ENCODE peak calls at places on chromosomes 5 and 9, in seven cellular contexts. Z is neural crest cell; W is A673; G is body of pancreas; M is GM20000; D is CD4-positive, alpha-beta T cell; I is AG10803. P is an unnamed sample.

GRCh38 chr9:115289757-115290208 is 171.8 kb upstream of the TNC start:
- DNase-seq in G (no peak), I (peak; percentile 62), Z (no peak), M (no peak), W (peak; percentile 94), D (no peak), P (no peak)

GRCh38 chr9:129311638-129312037 is 133.6 kb upstream of the IER5L start:
- DNase-seq in W (no peak), M (no peak), Z (no peak), D (no peak), I (no peak), G (no peak), P (no peak)

GRCh38 chr5:31738199-31738598 is 99.3 kb downstream of the PDZD2 start:
- DNase-seq in M (no peak), W (no peak), G (no peak), I (no peak), Z (no peak), D (no peak), P (no peak)

GRCh38 chr5:171424726-171425125 is 5.3 kb downstream of the FGF18 start:
- DNase-seq in D (no peak), W (no peak), M (no peak), G (no peak), Z (no peak), I (no peak), P (no peak)

GRCh38 chr5:173302546-173303155 is 25.6 kb downstream of the STC2 start:
- DNase-seq in Z (no peak), W (no peak), D (no peak), G (no peak), I (peak; percentile 79), M (no peak), P (no peak)

GRCh38 chr5:125412561-125413535 is 666.4 kb upstream of the ZNF608 start:
- DNase-seq in G (peak; percentile 74), D (no peak), M (peak; percentile 38), I (peak; percentile 46), Z (peak; percentile 60), W (peak; percentile 91), P (no peak)

GRCh38 chr9:132074736-132075135 is 4.9 kb downstream of the MED27 start:
- DNase-seq in I (peak; percentile 47), Z (no peak), M (no peak), D (no peak), G (no peak), W (no peak), P (no peak)

GRCh38 chr9:90002299-90003045 is 397.7 kb downstream of the GADD45G start:
- DNase-seq in M (no peak), G (no peak), Z (no peak), W (no peak), D (no peak), I (no peak), P (no peak)

GRCh38 chr5:60701317-60701988 is 1.5 kb upstream of the DEPDC1B start:
- DNase-seq in W (no peak), Z (no peak), D (no peak), M (no peak), I (no peak), G (no peak), P (no peak)

GRCh38 chr5:173673295-173674170 is 57.1 kb upstream of the BOD1 start:
- DNase-seq in I (no peak), M (no peak), W (no peak), D (no peak), Z (no peak), G (no peak), P (peak; percentile 68)

GRCh38 chr5:55062039-55062779 is 38.2 kb downstream of the GZMK start:
- DNase-seq in Z (no peak), M (no peak), G (no peak), D (peak; percentile 20), I (no peak), W (no peak), P (no peak)

GRCh38 chr5:110754181-110754580 is 15.4 kb downstream of the SLC25A46 start:
- DNase-seq in I (no peak), G (no peak), M (no peak), W (no peak), D (no peak), Z (no peak), P (no peak)

GRCh38 chr5:110753620-110754019 is 14.8 kb downstream of the SLC25A46 start:
- DNase-seq in M (no peak), W (no peak), Z (no peak), I (no peak), D (no peak), G (no peak), P (no peak)

GRCh38 chr5:110760158-110760557 is 21.4 kb downstream of the SLC25A46 start:
- DNase-seq in D (no peak), M (no peak), Z (no peak), W (no peak), I (no peak), G (no peak), P (no peak)

GRCh38 chr5:110752953-110753352 is 14.1 kb downstream of the SLC25A46 start:
- DNase-seq in M (no peak), I (no peak), Z (no peak), D (no peak), G (no peak), W (no peak), P (no peak)

GRCh38 chr5:110757118-110757729 is 18.4 kb downstream of the SLC25A46 start:
- DNase-seq in Z (peak; percentile 20), M (no peak), W (peak; percentile 59), G (no peak), I (peak; percentile 56), D (no peak), P (no peak)
- TF ChIP-seq CTCF in Z (peak; percentile 82), M (peak; percentile 56), W (peak; percentile 72), G (peak; percentile 58), I (peak; percentile 75), D (peak; percentile 92), P (peak; percentile 78)

GRCh38 chr9:123191660-123192059 is 76.7 kb downstream of the STRBP start:
- DNase-seq in I (no peak), M (no peak), Z (no peak), G (no peak), W (no peak), D (no peak), P (no peak)

GRCh38 chr9:123196124-123196523 is 72.3 kb downstream of the STRBP start:
- DNase-seq in W (no peak), D (no peak), M (no peak), Z (no peak), G (no peak), I (no peak), P (no peak)

GRCh38 chr9:123191260-123191659 is 77.1 kb downstream of the STRBP start:
- DNase-seq in D (no peak), I (no peak), G (no peak), M (no peak), W (no peak), Z (no peak), P (no peak)

DNA sequence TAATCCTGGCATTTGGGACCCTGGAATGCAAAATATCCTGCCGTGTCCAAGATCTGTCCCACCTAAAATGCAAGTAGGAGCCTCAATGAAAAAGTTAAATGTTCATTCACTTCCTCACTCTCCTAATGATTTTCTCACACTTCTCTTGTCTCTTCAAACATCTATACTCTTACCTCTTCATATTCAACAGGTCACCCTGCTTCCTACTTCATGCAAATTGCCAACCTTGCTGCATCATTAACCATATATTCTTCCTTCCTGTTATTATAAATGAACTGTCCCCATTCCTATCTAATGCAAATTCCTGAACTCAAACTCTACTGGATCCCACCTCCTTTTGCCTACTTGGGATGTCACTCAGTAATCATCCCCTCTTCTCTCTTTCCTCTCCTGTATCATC is 74.4 kb downstream of the STRBP start:
- DNase-seq in I (no peak), W (no peak), G (no peak), Z (no peak), D (no peak), M (no peak), P (no peak)
- TF ChIP-seq CTCF in I (no peak), W (no peak), G (no peak), Z (no peak), D (no peak), M (no peak), P (no peak)

GRCh38 chr9:34809504-34810186 is 99.7 kb upstream of the CCL21 start:
- DNase-seq in I (no peak), D (no peak), M (peak; percentile 39), Z (peak; percentile 53), W (peak; percentile 1), G (peak; percentile 37), P (peak; percentile 59)
- TF ChIP-seq CTCF in I (peak; percentile 20), D (no peak), M (peak; percentile 13), Z (peak; percentile 60), W (peak; percentile 33), G (no peak), P (peak; percentile 45)

GRCh38 chr5:97000391-97000790 is 64.5 kb downstream of the LNPEP start:
- DNase-seq in D (no peak), G (no peak), Z (no peak), M (no peak), I (peak; percentile 30), W (no peak), P (no peak)
- TF ChIP-seq CTCF in D (no peak), G (no peak), Z (no peak), M (no peak), I (no peak), W (no peak), P (no peak)

GRCh38 chr5:142769793-142770649 is at the start of gene ARHGAP26:
- DNase-seq in W (peak; percentile 98), I (peak; percentile 94), G (peak; percentile 97), Z (peak; percentile 92), M (peak; percentile 96), D (peak; percentile 91), P (peak; percentile 99)

GRCh38 chr5:142767178-142767577 is 3.0 kb upstream of the ARHGAP26 start:
- DNase-seq in I (no peak), Z (no peak), D (no peak), W (no peak), G (no peak), M (no peak), P (no peak)

GRCh38 chr5:142770650-142771609 is 753 bp downstream of the ARHGAP26 start:
- DNase-seq in W (peak; percentile 68), Z (peak; percentile 35), D (peak; percentile 49), G (peak; percentile 58), M (peak; percentile 58), I (peak; percentile 20), P (peak; percentile 71)

GRCh38 chr5:142767925-142768324 is 2.3 kb upstream of the ARHGAP26 start:
- DNase-seq in I (no peak), W (no peak), Z (no peak), D (no peak), M (no peak), G (no peak), P (no peak)

GRCh38 chr5:142769251-142769792 is 855 bp upstream of the ARHGAP26 start:
- DNase-seq in I (no peak), W (no peak), G (no peak), M (no peak), Z (no peak), D (no peak), P (no peak)
- TF ChIP-seq CTCF in I (peak; percentile 1), W (no peak), G (no peak), M (no peak), Z (no peak), D (no peak), P (peak; percentile 9)

GRCh38 chr5:177982072-177982727 is 13.8 kb downstream of the PROP1 start:
- DNase-seq in Z (no peak), W (no peak), I (no peak), M (no peak), D (no peak), G (peak; percentile 67), P (no peak)
- TF ChIP-seq CTCF in Z (peak; percentile 25), W (peak; percentile 36), I (no peak), M (no peak), D (no peak), G (peak; percentile 38), P (no peak)